ENCODE peak calls at places on chromosomes 3 and 15, in five cellular contexts. I is fibroblast of mammary gland, X is AG10803, P is mammary epithelial cell, Z is fibroblast of the aortic adventitia. F is an unnamed sample.

GRCh38 chr3:74523811-74524210 is 90.6 kb downstream of the CNTN3 start:
- DNase-seq in I (peak), X (no peak), P (peak), Z (peak), F (no peak)

GRCh38 chr3:142779591-142779990 is 55.8 kb downstream of the TRPC1 start:
- DNase-seq in I (peak), X (no peak), P (no peak), Z (peak), F (no peak)

GRCh38 chr3:140384028-140384771 is 293.7 kb upstream of the TRIM42 start:
- DNase-seq in I (no peak), X (no peak), P (no peak), Z (no peak), F (no peak)

GRCh38 chr3:73603771-73604171 is 21.0 kb downstream of the PDZRN3 start:
- DNase-seq in I (peak), X (peak), P (no peak), Z (peak), F (no peak)

GRCh38 chr3:184619348-184619747 is 57.8 kb downstream of the EPHB3 start:
- DNase-seq in I (no peak), X (peak), P (no peak), Z (no peak), F (no peak)

GRCh38 chr3:38334656-38335055 is 11.9 kb upstream of the XYLB start:
- DNase-seq in I (peak), X (peak), P (no peak), Z (peak), F (no peak)

GRCh38 chr3:10648181-10648580 is 142.8 kb upstream of the ATP2B2 start:
- DNase-seq in I (no peak), X (no peak), P (peak), Z (no peak), F (peak)

GRCh38 chr3:141333796-141334626 is 34.3 kb upstream of the ZBTB38 start:
- DNase-seq in I (peak), X (peak), P (no peak), Z (peak), F (no peak)

GRCh38 chr3:124834723-124835718 is 52.1 kb downstream of the ITGB5 start:
- DNase-seq in I (peak), X (peak), P (peak), Z (no peak), F (peak)

GRCh38 chr15:51751687-51752683 is 588 bp downstream of the TMOD2 start:
- DNase-seq in I (no peak), X (no peak), P (peak), Z (no peak), F (peak)

GRCh38 chr3:39960515-39961403 is 151.3 kb downstream of the MYRIP start:
- DNase-seq in I (peak), X (peak), P (no peak), Z (peak), F (no peak)

GRCh38 chr3:29285356-29286070 is 4.6 kb downstream of the RBMS3 start:
- DNase-seq in I (peak), X (peak), P (peak), Z (peak), F (peak)

GRCh38 chr3:113532698-113533533 is 561 bp downstream of the SIDT1 start:
- DNase-seq in I (no peak), X (no peak), P (no peak), Z (no peak), F (peak)
- TF ChIP-seq CTCF in I (no peak), X (no peak), P (no peak), Z (peak), F (no peak)

DNA sequence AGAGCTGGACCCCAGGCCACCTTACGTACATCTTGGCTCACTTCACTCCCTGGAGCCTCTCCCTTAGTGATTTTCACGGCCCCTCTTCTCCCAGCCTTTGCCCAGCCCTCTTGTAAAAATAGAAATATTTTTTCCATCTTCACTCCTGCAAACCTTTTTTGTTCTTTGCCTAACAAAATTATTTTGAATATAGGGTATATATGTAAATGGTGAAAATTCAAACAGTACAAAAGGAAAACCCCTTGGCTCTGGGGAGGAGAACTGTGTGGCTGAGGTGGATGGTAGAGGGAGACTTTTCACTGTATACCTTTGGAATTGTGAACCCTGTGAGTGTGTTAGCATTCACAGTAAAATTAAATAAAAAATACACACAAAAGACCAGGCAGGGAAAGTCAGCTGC is 34.9 kb upstream of the POLG start:
- DNase-seq in I (no peak), X (no peak), P (no peak), Z (no peak), F (no peak)
- H3K4me3 ChIP-seq in I (no peak), X (no peak), P (no peak), Z (no peak), F (no peak)

GRCh38 chr3:138114988-138115971 is at the start of gene DZIP1L:
- DNase-seq in I (peak), X (peak), P (peak), Z (peak), F (peak)
- TF ChIP-seq CTCF in I (no peak), X (no peak), P (no peak), Z (peak), F (no peak)

DNA sequence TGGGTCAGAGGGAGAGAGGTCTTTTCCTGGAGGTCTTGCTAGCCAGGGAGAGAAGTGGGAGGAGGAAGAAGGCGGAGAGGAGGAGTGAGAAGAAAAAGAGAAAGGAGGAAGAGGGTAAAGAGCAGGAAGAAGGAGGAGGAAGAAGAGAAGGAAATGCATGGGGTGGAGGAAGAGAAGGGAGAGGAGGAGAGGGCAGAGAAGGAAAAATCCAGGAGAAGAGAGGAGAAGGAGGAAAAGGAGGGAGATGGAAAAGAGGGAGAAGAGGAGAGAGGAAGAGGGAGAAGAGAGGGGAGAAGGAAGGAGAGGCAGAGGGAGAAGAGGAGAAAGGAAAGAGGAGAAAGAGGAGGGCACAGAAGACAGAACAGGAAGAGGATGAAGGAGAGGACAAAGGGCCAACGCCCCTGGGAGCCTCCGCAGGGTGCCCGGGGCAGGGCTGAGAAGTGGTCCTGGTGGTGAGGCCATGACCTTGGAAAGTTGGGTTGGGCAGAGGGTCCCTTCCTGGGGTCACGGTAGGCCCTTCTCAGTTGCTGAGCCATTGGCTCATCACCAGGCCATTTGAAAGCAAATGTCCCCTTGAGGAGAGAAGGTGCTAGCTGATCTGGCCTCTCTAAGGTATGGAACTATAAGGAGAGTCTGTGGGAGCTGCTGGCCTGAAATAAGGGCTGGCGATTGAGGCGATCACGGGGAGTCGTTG is 1.2 kb upstream of the SEMA3F start:
- DNase-seq in I (no peak), X (no peak), P (no peak), Z (no peak), F (no peak)
- H3K4me3 ChIP-seq in I (no peak), X (no peak), P (no peak), Z (no peak), F (no peak)

GRCh38 chr3:161107311-161107710 is 2.2 kb upstream of the B3GALNT1 start:
- DNase-seq in I (no peak), X (no peak), P (no peak), Z (no peak), F (peak)
- TF ChIP-seq CTCF in I (no peak), X (no peak), P (no peak), Z (no peak), F (no peak)

GRCh38 chr15:67563961-67564570 is 21.6 kb downstream of the MAP2K5 start:
- DNase-seq in I (no peak), X (no peak), P (no peak), Z (no peak), F (no peak)
- H3K4me3 ChIP-seq in I (no peak), X (no peak), P (no peak), Z (no peak), F (no peak)

GRCh38 chr15:94666553-94666952 is 435.2 kb downstream of the MCTP2 start:
- DNase-seq in I (no peak), X (no peak), P (no peak), Z (no peak), F (no peak)
- TF ChIP-seq CTCF in I (no peak), X (no peak), P (no peak), Z (no peak), F (no peak)

GRCh38 chr15:26892119-26892518 is 25.3 kb downstream of the GABRA5 start:
- DNase-seq in I (no peak), X (no peak), P (no peak), Z (no peak), F (no peak)

GRCh38 chr15:26890988-26891387 is 24.1 kb downstream of the GABRA5 start:
- DNase-seq in I (no peak), X (no peak), P (no peak), Z (no peak), F (no peak)

GRCh38 chr15:26892678-26893077 is 25.8 kb downstream of the GABRA5 start:
- DNase-seq in I (no peak), X (no peak), P (no peak), Z (no peak), F (no peak)

GRCh38 chr15:26890451-26890850 is 23.6 kb downstream of the GABRA5 start:
- DNase-seq in I (no peak), X (no peak), P (no peak), Z (no peak), F (no peak)

GRCh38 chr15:26891448-26891881 is 24.6 kb downstream of the GABRA5 start:
- DNase-seq in I (peak), X (peak), P (peak), Z (peak), F (peak)
- H3K4me3 ChIP-seq in I (no peak), X (peak), P (peak), Z (peak), F (peak)